ENCODE peak calls at places on chromosomes 7 and 10, in six cellular contexts. One of them, this sample, is unnamed.

GRCh38 chr7:45394117-45394708 is 180.0 kb upstream of the ADCY1 start:
- DNase-seq in astrocyte: no peak
- DNase-seq in BJ: no peak
- DNase-seq in AG04449: no peak
- DNase-seq in endothelial cell of umbilical vein: no peak
- DNase-seq in mucosa of descending colon: no peak
- DNase-seq in this sample: no peak

GRCh38 chr10:91683976-91684375 is 51.1 kb upstream of the PPP1R3C start:
- DNase-seq in astrocyte: peak; percentile 85
- DNase-seq in BJ: peak; percentile 51
- DNase-seq in AG04449: peak; percentile 65
- DNase-seq in endothelial cell of umbilical vein: no peak
- DNase-seq in mucosa of descending colon: no peak
- DNase-seq in this sample: peak; percentile 62

GRCh38 chr10:95300140-95300539 is 9.3 kb upstream of the PDLIM1 start:
- DNase-seq in astrocyte: no peak
- DNase-seq in BJ: no peak
- DNase-seq in AG04449: no peak
- DNase-seq in endothelial cell of umbilical vein: no peak
- DNase-seq in mucosa of descending colon: no peak
- DNase-seq in this sample: no peak

GRCh38 chr10:44569193-44570091 is 184.5 kb upstream of the CXCL12 start:
- DNase-seq in astrocyte: peak; percentile 96
- DNase-seq in BJ: peak; percentile 90
- DNase-seq in AG04449: peak; percentile 91
- DNase-seq in endothelial cell of umbilical vein: peak; percentile 93
- DNase-seq in mucosa of descending colon: no peak
- DNase-seq in this sample: peak; percentile 82

GRCh38 chr7:115013887-115014286 is 92.0 kb downstream of the MDFIC start:
- DNase-seq in astrocyte: no peak
- DNase-seq in BJ: no peak
- DNase-seq in AG04449: no peak
- DNase-seq in endothelial cell of umbilical vein: no peak
- DNase-seq in mucosa of descending colon: no peak
- DNase-seq in this sample: no peak

GRCh38 chr10:61609609-61610166 is 53.0 kb upstream of the CABCOCO1 start:
- DNase-seq in astrocyte: no peak
- DNase-seq in BJ: no peak
- DNase-seq in AG04449: no peak
- DNase-seq in endothelial cell of umbilical vein: no peak
- DNase-seq in mucosa of descending colon: no peak
- DNase-seq in this sample: no peak

GRCh38 chr7:157003445-157004049 is 6.9 kb downstream of the MNX1 start:
- DNase-seq in astrocyte: no peak
- DNase-seq in BJ: no peak
- DNase-seq in AG04449: no peak
- DNase-seq in endothelial cell of umbilical vein: no peak
- DNase-seq in mucosa of descending colon: peak; percentile 82
- DNase-seq in this sample: no peak

GRCh38 chr10:10942441-10942840 is 75.2 kb upstream of the CELF2 start:
- DNase-seq in astrocyte: peak; percentile 4
- DNase-seq in BJ: no peak
- DNase-seq in AG04449: no peak
- DNase-seq in endothelial cell of umbilical vein: no peak
- DNase-seq in mucosa of descending colon: no peak
- DNase-seq in this sample: no peak

GRCh38 chr7:77537136-77537594 is at the start of gene PTPN12:
- DNase-seq in astrocyte: peak; percentile 61
- DNase-seq in BJ: no peak
- DNase-seq in AG04449: no peak
- DNase-seq in endothelial cell of umbilical vein: no peak
- DNase-seq in mucosa of descending colon: no peak
- DNase-seq in this sample: no peak

GRCh38 chr10:59885430-59886134 is 20.8 kb downstream of the CCDC6 start:
- DNase-seq in astrocyte: no peak
- DNase-seq in BJ: no peak
- DNase-seq in AG04449: no peak
- DNase-seq in endothelial cell of umbilical vein: no peak
- DNase-seq in mucosa of descending colon: no peak
- DNase-seq in this sample: no peak

GRCh38 chr7:151431281-151431767 is 8.6 kb downstream of the CRYGN start:
- DNase-seq in astrocyte: no peak
- DNase-seq in BJ: no peak
- DNase-seq in AG04449: no peak
- DNase-seq in endothelial cell of umbilical vein: no peak
- DNase-seq in mucosa of descending colon: no peak
- DNase-seq in this sample: no peak

GRCh38 chr10:17783751-17784150 is 25.4 kb upstream of the MRC1 start:
- DNase-seq in astrocyte: no peak
- DNase-seq in BJ: no peak
- DNase-seq in AG04449: no peak
- DNase-seq in endothelial cell of umbilical vein: no peak
- DNase-seq in mucosa of descending colon: no peak
- DNase-seq in this sample: no peak

GRCh38 chr7:151754142-151754590 is 122.7 kb downstream of the PRKAG2 start:
- DNase-seq in astrocyte: peak; percentile 99
- DNase-seq in BJ: peak; percentile 91
- DNase-seq in AG04449: peak; percentile 97
- DNase-seq in endothelial cell of umbilical vein: peak; percentile 97
- DNase-seq in mucosa of descending colon: peak; percentile 70
- DNase-seq in this sample: peak; percentile 98

GRCh38 chr10:113573368-113573767 is 20.5 kb downstream of the HABP2 start:
- DNase-seq in astrocyte: no peak
- DNase-seq in BJ: no peak
- DNase-seq in AG04449: no peak
- DNase-seq in endothelial cell of umbilical vein: no peak
- DNase-seq in mucosa of descending colon: no peak
- DNase-seq in this sample: no peak

GRCh38 chr7:90383879-90384278 is 19.4 kb upstream of the CLDN12 start:
- DNase-seq in astrocyte: peak; percentile 61
- DNase-seq in BJ: no peak
- DNase-seq in AG04449: no peak
- DNase-seq in endothelial cell of umbilical vein: peak; percentile 71
- DNase-seq in mucosa of descending colon: no peak
- DNase-seq in this sample: no peak

GRCh38 chr7:15167912-15168311 is 265.4 kb upstream of the DGKB start:
- DNase-seq in astrocyte: no peak
- DNase-seq in BJ: no peak
- DNase-seq in AG04449: no peak
- DNase-seq in endothelial cell of umbilical vein: no peak
- DNase-seq in mucosa of descending colon: no peak
- DNase-seq in this sample: no peak

GRCh38 chr7:57638651-57639050 is 188.7 kb downstream of the ZNF716 start:
- DNase-seq in astrocyte: no peak
- DNase-seq in BJ: no peak
- DNase-seq in AG04449: no peak
- DNase-seq in endothelial cell of umbilical vein: no peak
- DNase-seq in mucosa of descending colon: no peak
- DNase-seq in this sample: no peak

GRCh38 chr7:17209101-17209500 is 89.4 kb upstream of the AHR start:
- DNase-seq in astrocyte: no peak
- DNase-seq in BJ: no peak
- DNase-seq in AG04449: no peak
- DNase-seq in endothelial cell of umbilical vein: no peak
- DNase-seq in mucosa of descending colon: no peak
- DNase-seq in this sample: no peak

GRCh38 chr10:51005551-51005950 is 68.7 kb upstream of the PRKG1 start:
- DNase-seq in astrocyte: no peak
- DNase-seq in BJ: no peak
- DNase-seq in AG04449: no peak
- DNase-seq in endothelial cell of umbilical vein: no peak
- DNase-seq in mucosa of descending colon: no peak
- DNase-seq in this sample: no peak

GRCh38 chr10:78768041-78768569 is 300.7 kb upstream of the ZMIZ1 start:
- DNase-seq in astrocyte: no peak
- DNase-seq in BJ: no peak
- DNase-seq in AG04449: no peak
- DNase-seq in endothelial cell of umbilical vein: no peak
- DNase-seq in mucosa of descending colon: no peak
- DNase-seq in this sample: no peak

DNA sequence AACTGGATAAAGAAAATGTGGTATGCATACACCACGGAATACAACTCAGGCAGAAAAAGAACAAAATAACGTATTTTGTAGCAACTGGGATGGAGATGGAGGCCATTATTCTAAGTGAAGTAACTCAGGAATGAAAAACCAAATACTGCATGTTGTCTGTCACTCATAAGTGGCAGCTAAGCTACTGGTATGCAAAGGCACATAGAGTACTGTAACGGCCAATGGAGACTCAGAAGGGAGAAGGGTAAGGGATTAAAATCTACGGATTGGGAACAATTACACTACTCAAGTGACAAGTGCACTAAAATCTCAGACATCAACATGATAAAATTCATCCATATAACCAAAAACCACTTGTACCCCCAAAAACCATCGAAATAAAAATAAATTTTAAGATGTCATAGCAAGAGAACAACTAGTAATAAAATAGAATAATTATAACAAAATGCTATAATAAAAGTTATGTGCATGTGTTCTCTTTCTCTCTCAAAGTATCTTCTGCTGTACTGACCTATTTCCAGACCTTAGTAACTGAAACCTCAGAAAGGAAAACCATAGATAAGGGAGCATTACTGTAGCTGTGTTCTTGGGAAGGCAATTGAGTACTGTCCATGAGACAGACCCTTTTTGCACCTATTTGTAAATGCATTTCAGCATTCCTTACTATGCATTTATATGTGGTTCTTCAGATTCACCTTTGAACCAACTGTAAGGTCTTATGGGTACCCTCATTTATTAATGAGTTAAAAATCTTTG is 6.7 kb upstream of the NEBL start:
- DNase-seq in astrocyte: no peak
- DNase-seq in BJ: no peak
- DNase-seq in AG04449: no peak
- DNase-seq in endothelial cell of umbilical vein: no peak
- DNase-seq in mucosa of descending colon: no peak
- DNase-seq in this sample: no peak
- H3K4me3 ChIP-seq in astrocyte: no peak overlapping the region
- H3K4me3 ChIP-seq in BJ: no peak overlapping the region
- H3K4me3 ChIP-seq in AG04449: no peak overlapping the region
- H3K4me3 ChIP-seq in endothelial cell of umbilical vein: no peak overlapping the region
- H3K4me3 ChIP-seq in mucosa of descending colon: no peak overlapping the region
- H3K4me3 ChIP-seq in this sample: no peak overlapping the region

GRCh38 chr7:141272417-141272816 is 198.6 kb downstream of the TMEM178B start:
- DNase-seq in astrocyte: no peak
- DNase-seq in BJ: no peak
- DNase-seq in AG04449: no peak
- DNase-seq in endothelial cell of umbilical vein: no peak
- DNase-seq in mucosa of descending colon: no peak
- DNase-seq in this sample: no peak

GRCh38 chr7:141275350-141275749 is 201.5 kb downstream of the TMEM178B start:
- DNase-seq in astrocyte: no peak
- DNase-seq in BJ: no peak
- DNase-seq in AG04449: no peak
- DNase-seq in endothelial cell of umbilical vein: no peak
- DNase-seq in mucosa of descending colon: no peak
- DNase-seq in this sample: no peak

GRCh38 chr7:141271451-141271850 is 197.6 kb downstream of the TMEM178B start:
- DNase-seq in astrocyte: no peak
- DNase-seq in BJ: no peak
- DNase-seq in AG04449: no peak
- DNase-seq in endothelial cell of umbilical vein: no peak
- DNase-seq in mucosa of descending colon: no peak
- DNase-seq in this sample: no peak

GRCh38 chr7:141280100-141280499 is 206.2 kb downstream of the TMEM178B start:
- DNase-seq in astrocyte: no peak
- DNase-seq in BJ: no peak
- DNase-seq in AG04449: no peak
- DNase-seq in endothelial cell of umbilical vein: no peak
- DNase-seq in mucosa of descending colon: no peak
- DNase-seq in this sample: no peak

GRCh38 chr7:141276031-141276430 is 202.2 kb downstream of the TMEM178B start:
- DNase-seq in astrocyte: no peak
- DNase-seq in BJ: no peak
- DNase-seq in AG04449: no peak
- DNase-seq in endothelial cell of umbilical vein: no peak
- DNase-seq in mucosa of descending colon: no peak
- DNase-seq in this sample: no peak
- TF ChIP-seq CTCF in astrocyte: no peak
- TF ChIP-seq CTCF in BJ: no peak
- TF ChIP-seq CTCF in AG04449: no peak
- TF ChIP-seq CTCF in endothelial cell of umbilical vein: no peak
- TF ChIP-seq CTCF in mucosa of descending colon: no peak
- TF ChIP-seq CTCF in this sample: no peak

GRCh38 chr10:20274580-20274979 is 458.3 kb downstream of the PLXDC2 start:
- DNase-seq in astrocyte: no peak
- DNase-seq in BJ: no peak
- DNase-seq in AG04449: no peak
- DNase-seq in endothelial cell of umbilical vein: no peak
- DNase-seq in mucosa of descending colon: no peak
- DNase-seq in this sample: no peak

GRCh38 chr10:20276127-20276979 is 460.1 kb downstream of the PLXDC2 start:
- DNase-seq in astrocyte: peak; percentile 26
- DNase-seq in BJ: no peak
- DNase-seq in AG04449: no peak
- DNase-seq in endothelial cell of umbilical vein: no peak
- DNase-seq in mucosa of descending colon: no peak
- DNase-seq in this sample: no peak

GRCh38 chr10:20272575-20272974 is 456.3 kb downstream of the PLXDC2 start:
- DNase-seq in astrocyte: no peak
- DNase-seq in BJ: no peak
- DNase-seq in AG04449: no peak
- DNase-seq in endothelial cell of umbilical vein: no peak
- DNase-seq in mucosa of descending colon: no peak
- DNase-seq in this sample: no peak

GRCh38 chr10:20281579-20281978 is 465.3 kb downstream of the PLXDC2 start:
- DNase-seq in astrocyte: no peak
- DNase-seq in BJ: no peak
- DNase-seq in AG04449: no peak
- DNase-seq in endothelial cell of umbilical vein: no peak
- DNase-seq in mucosa of descending colon: no peak
- DNase-seq in this sample: no peak

GRCh38 chr10:20277820-20278219 is 461.6 kb downstream of the PLXDC2 start:
- DNase-seq in astrocyte: no peak
- DNase-seq in BJ: no peak
- DNase-seq in AG04449: no peak
- DNase-seq in endothelial cell of umbilical vein: no peak
- DNase-seq in mucosa of descending colon: no peak
- DNase-seq in this sample: no peak
- H3K4me3 ChIP-seq in astrocyte: no peak overlapping the region
- H3K4me3 ChIP-seq in BJ: no peak overlapping the region
- H3K4me3 ChIP-seq in AG04449: no peak overlapping the region
- H3K4me3 ChIP-seq in endothelial cell of umbilical vein: no peak overlapping the region
- H3K4me3 ChIP-seq in mucosa of descending colon: no peak overlapping the region
- H3K4me3 ChIP-seq in this sample: no peak overlapping the region

DNA sequence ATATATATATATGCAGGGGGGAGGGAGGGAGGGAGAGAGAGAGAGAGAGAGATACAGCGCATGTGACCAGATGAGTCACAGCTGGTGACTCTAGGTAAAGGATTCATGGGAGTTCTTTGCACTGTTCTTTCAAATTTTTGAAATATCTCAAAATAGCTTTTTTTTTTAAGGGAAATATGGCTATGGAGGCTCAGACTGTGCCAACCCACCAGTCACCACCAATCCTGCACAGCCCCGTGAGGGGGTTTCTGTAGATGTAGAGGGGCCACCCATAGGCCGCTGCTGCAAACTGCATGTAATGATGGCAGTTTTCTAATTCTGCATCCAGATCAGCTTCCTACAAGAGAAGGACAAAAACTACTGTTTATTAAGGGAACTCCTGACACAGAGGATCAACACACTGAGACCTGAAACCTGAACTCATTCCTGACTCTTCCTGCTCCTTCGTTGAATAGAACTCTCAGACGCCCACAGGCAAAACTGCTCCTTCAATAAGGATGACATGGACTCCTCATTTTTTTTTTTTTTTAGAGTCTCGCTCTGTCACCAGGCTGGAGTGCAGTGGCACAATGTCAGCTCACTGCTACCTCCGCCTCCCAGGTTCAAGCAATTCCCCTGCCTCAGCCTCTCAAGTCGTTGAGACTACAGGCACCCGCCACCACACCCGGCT is 17.3 kb downstream of the DAGLB start:
- DNase-seq in astrocyte: peak; percentile 55
- DNase-seq in BJ: no peak
- DNase-seq in AG04449: peak; percentile 14
- DNase-seq in endothelial cell of umbilical vein: no peak
- DNase-seq in mucosa of descending colon: no peak
- DNase-seq in this sample: no peak
- TF ChIP-seq CTCF in astrocyte: peak; percentile 24
- TF ChIP-seq CTCF in BJ: peak; percentile 41
- TF ChIP-seq CTCF in AG04449: peak; percentile 7
- TF ChIP-seq CTCF in endothelial cell of umbilical vein: peak; percentile 17
- TF ChIP-seq CTCF in mucosa of descending colon: no peak
- TF ChIP-seq CTCF in this sample: peak; percentile 9